ENCODE peak calls at places on chromosome 18, in five cellular contexts. One of them, this sample, is unnamed.

GRCh38 chr18:13726972-13727331 is 479 bp downstream of the RNMT start:
- DNase-seq in transverse colon: peak; percentile 47
- DNase-seq in A549: peak; percentile 43
- DNase-seq in ovary: peak; percentile 42
- DNase-seq in GM12878: no peak
- DNase-seq in this sample: peak; percentile 38

GRCh38 chr18:3675446-3675845 is 225.5 kb downstream of the TGIF1 start:
- DNase-seq in transverse colon: no peak
- DNase-seq in A549: peak; percentile 77
- DNase-seq in ovary: no peak
- DNase-seq in GM12878: no peak
- DNase-seq in this sample: no peak

GRCh38 chr18:37805773-37806380 is 240.3 kb upstream of the CELF4 start:
- DNase-seq in transverse colon: no peak
- DNase-seq in A549: no peak
- DNase-seq in ovary: no peak
- DNase-seq in GM12878: no peak
- DNase-seq in this sample: no peak

GRCh38 chr18:58993260-58993659 is 128.6 kb downstream of the ZNF532 start:
- DNase-seq in transverse colon: no peak
- DNase-seq in A549: peak; percentile 83
- DNase-seq in ovary: no peak
- DNase-seq in GM12878: no peak
- DNase-seq in this sample: no peak

GRCh38 chr18:22391571-22392359 is 25.9 kb downstream of the CTAGE1 start:
- DNase-seq in transverse colon: peak; percentile 74
- DNase-seq in A549: peak; percentile 23
- DNase-seq in ovary: no peak
- DNase-seq in GM12878: no peak
- DNase-seq in this sample: no peak

GRCh38 chr18:22348521-22349316 is 69.0 kb downstream of the CTAGE1 start:
- DNase-seq in transverse colon: peak; percentile 75
- DNase-seq in A549: peak; percentile 18
- DNase-seq in ovary: peak; percentile 85
- DNase-seq in GM12878: no peak
- DNase-seq in this sample: peak; percentile 60

GRCh38 chr18:63284173-63284765 is 35.3 kb downstream of the BCL2 start:
- DNase-seq in transverse colon: no peak
- DNase-seq in A549: no peak
- DNase-seq in ovary: no peak
- DNase-seq in GM12878: no peak
- DNase-seq in this sample: no peak

GRCh38 chr18:9147440-9148238 is 11.1 kb downstream of the ANKRD12 start:
- DNase-seq in transverse colon: peak; percentile 28
- DNase-seq in A549: peak; percentile 75
- DNase-seq in ovary: no peak
- DNase-seq in GM12878: peak; percentile 53
- DNase-seq in this sample: no peak

GRCh38 chr18:43271593-43272432 is 5.5 kb downstream of the SYT4 start:
- DNase-seq in transverse colon: no peak
- DNase-seq in A549: peak; percentile 32
- DNase-seq in ovary: no peak
- DNase-seq in GM12878: no peak
- DNase-seq in this sample: no peak

GRCh38 chr18:36187138-36187825 is at the start of gene MOCOS:
- DNase-seq in transverse colon: peak; percentile 90
- DNase-seq in A549: peak; percentile 53
- DNase-seq in ovary: peak; percentile 81
- DNase-seq in GM12878: no peak
- DNase-seq in this sample: peak; percentile 89

GRCh38 chr18:80157708-80158343 is 48.8 kb downstream of the ADNP2 start:
- DNase-seq in transverse colon: peak; percentile 81
- DNase-seq in A549: peak; percentile 75
- DNase-seq in ovary: peak; percentile 67
- DNase-seq in GM12878: peak; percentile 27
- DNase-seq in this sample: peak; percentile 86

GRCh38 chr18:28073658-28074057 is 103.3 kb downstream of the CDH2 start:
- DNase-seq in transverse colon: no peak
- DNase-seq in A549: no peak
- DNase-seq in ovary: no peak
- DNase-seq in GM12878: no peak
- DNase-seq in this sample: no peak

GRCh38 chr18:21443776-21444464 is 156.6 kb downstream of the ESCO1 start:
- DNase-seq in transverse colon: no peak
- DNase-seq in A549: no peak
- DNase-seq in ovary: no peak
- DNase-seq in GM12878: no peak
- DNase-seq in this sample: no peak

GRCh38 chr18:22363867-22364463 is 53.8 kb downstream of the CTAGE1 start:
- DNase-seq in transverse colon: no peak
- DNase-seq in A549: no peak
- DNase-seq in ovary: no peak
- DNase-seq in GM12878: no peak
- DNase-seq in this sample: no peak

GRCh38 chr18:12290086-12290485 is 18.0 kb upstream of the TUBB6 start:
- DNase-seq in transverse colon: no peak
- DNase-seq in A549: no peak
- DNase-seq in ovary: no peak
- DNase-seq in GM12878: no peak
- DNase-seq in this sample: no peak

GRCh38 chr18:57961876-57962505 is 82.0 kb upstream of the NEDD4L start:
- DNase-seq in transverse colon: no peak
- DNase-seq in A549: no peak
- DNase-seq in ovary: no peak
- DNase-seq in GM12878: no peak
- DNase-seq in this sample: no peak

GRCh38 chr18:7590800-7591560 is 23.9 kb downstream of the PTPRM start:
- DNase-seq in transverse colon: no peak
- DNase-seq in A549: no peak
- DNase-seq in ovary: no peak
- DNase-seq in GM12878: no peak
- DNase-seq in this sample: no peak

GRCh38 chr18:13982136-13982535 is 66.8 kb upstream of the MC2R start:
- DNase-seq in transverse colon: no peak
- DNase-seq in A549: no peak
- DNase-seq in ovary: no peak
- DNase-seq in GM12878: no peak
- DNase-seq in this sample: no peak

GRCh38 chr18:68429809-68430208 is 285.1 kb downstream of the TMX3 start:
- DNase-seq in transverse colon: no peak
- DNase-seq in A549: no peak
- DNase-seq in ovary: no peak
- DNase-seq in GM12878: no peak
- DNase-seq in this sample: no peak

GRCh38 chr18:26521617-26522016 is 26.7 kb downstream of the KCTD1 start:
- DNase-seq in transverse colon: no peak
- DNase-seq in A549: no peak
- DNase-seq in ovary: no peak
- DNase-seq in GM12878: no peak
- DNase-seq in this sample: no peak

GRCh38 chr18:22337311-22337710 is 80.4 kb downstream of the CTAGE1 start:
- DNase-seq in transverse colon: no peak
- DNase-seq in A549: no peak
- DNase-seq in ovary: no peak
- DNase-seq in GM12878: no peak
- DNase-seq in this sample: no peak

GRCh38 chr18:76932026-76932819 is 109.9 kb downstream of the ZNF236 start:
- DNase-seq in transverse colon: no peak
- DNase-seq in A549: no peak
- DNase-seq in ovary: no peak
- DNase-seq in GM12878: no peak
- DNase-seq in this sample: no peak

GRCh38 chr18:21093133-21093532 is 18.5 kb downstream of the ROCK1 start:
- DNase-seq in transverse colon: no peak
- DNase-seq in A549: no peak
- DNase-seq in ovary: no peak
- DNase-seq in GM12878: no peak
- DNase-seq in this sample: no peak

GRCh38 chr18:8719192-8719591 is 13.8 kb downstream of the MTCL1 start:
- DNase-seq in transverse colon: no peak
- DNase-seq in A549: no peak
- DNase-seq in ovary: no peak
- DNase-seq in GM12878: no peak
- DNase-seq in this sample: no peak

GRCh38 chr18:4847066-4847465 is 350.0 kb downstream of the AKAIN1 start:
- DNase-seq in transverse colon: no peak
- DNase-seq in A549: no peak
- DNase-seq in ovary: no peak
- DNase-seq in GM12878: no peak
- DNase-seq in this sample: no peak

GRCh38 chr18:21538230-21538629 is 62.3 kb downstream of the ESCO1 start:
- DNase-seq in transverse colon: no peak
- DNase-seq in A549: no peak
- DNase-seq in ovary: no peak
- DNase-seq in GM12878: no peak
- DNase-seq in this sample: no peak

GRCh38 chr18:59065684-59066083 is 74.0 kb upstream of the SEC11C start:
- DNase-seq in transverse colon: no peak
- DNase-seq in A549: peak; percentile 53
- DNase-seq in ovary: no peak
- DNase-seq in GM12878: no peak
- DNase-seq in this sample: no peak

GRCh38 chr18:11506871-11507270 is 102.5 kb upstream of the SLC35G4 start:
- DNase-seq in transverse colon: no peak
- DNase-seq in A549: no peak
- DNase-seq in ovary: no peak
- DNase-seq in GM12878: no peak
- DNase-seq in this sample: no peak

GRCh38 chr18:55501594-55502345 is 86.2 kb downstream of the TCF4 start:
- DNase-seq in transverse colon: no peak
- DNase-seq in A549: no peak
- DNase-seq in ovary: no peak
- DNase-seq in GM12878: no peak
- DNase-seq in this sample: no peak
- H3K27ac ChIP-seq in transverse colon: peak overlapping the region; percentile 37
- H3K27ac ChIP-seq in A549: no peak overlapping the region
- H3K27ac ChIP-seq in ovary: peak overlapping the region; percentile 23
- H3K27ac ChIP-seq in GM12878: no peak overlapping the region
- H3K27ac ChIP-seq in this sample: peak overlapping the region; percentile 76

DNA sequence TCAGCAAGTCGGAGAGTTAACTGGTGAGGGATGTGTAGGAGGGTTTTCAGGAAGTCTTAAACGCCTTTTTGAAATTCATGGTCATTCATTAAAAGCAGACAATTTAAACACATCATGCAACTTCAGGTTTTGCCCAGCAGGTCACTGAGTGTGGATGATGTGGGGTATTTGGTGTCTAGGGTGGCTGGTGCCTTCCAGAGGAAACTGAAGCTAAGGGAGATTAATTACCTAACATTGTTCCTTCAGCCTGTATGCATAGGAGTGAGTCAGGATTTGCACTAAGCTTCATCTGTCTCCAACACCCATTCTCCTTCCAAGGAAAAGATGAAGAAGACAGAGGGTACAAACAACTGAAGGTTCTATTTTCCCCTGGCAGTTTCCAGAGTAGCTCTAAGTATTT is 20.8 kb downstream of the SLC14A2 start:
- DNase-seq in transverse colon: no peak
- DNase-seq in A549: no peak
- DNase-seq in ovary: no peak
- DNase-seq in GM12878: no peak
- DNase-seq in this sample: no peak
- TF ChIP-seq EP300 in transverse colon: no peak
- TF ChIP-seq EP300 in A549: no peak
- TF ChIP-seq EP300 in ovary: no peak
- TF ChIP-seq EP300 in GM12878: no peak
- TF ChIP-seq EP300 in this sample: no peak

GRCh38 chr18:78584167-78585022 is 395.2 kb upstream of the SALL3 start:
- DNase-seq in transverse colon: no peak
- DNase-seq in A549: no peak
- DNase-seq in ovary: no peak
- DNase-seq in GM12878: no peak
- DNase-seq in this sample: no peak
- H3K4me1 ChIP-seq in transverse colon: no peaks in the 10 kb centered on the region
- H3K4me1 ChIP-seq in A549: no peaks in the 10 kb centered on the region
- H3K4me1 ChIP-seq in ovary: no peaks in the 10 kb centered on the region
- H3K4me1 ChIP-seq in GM12878: no peaks in the 10 kb centered on the region
- H3K4me1 ChIP-seq in this sample: no peaks in the 10 kb centered on the region

DNA sequence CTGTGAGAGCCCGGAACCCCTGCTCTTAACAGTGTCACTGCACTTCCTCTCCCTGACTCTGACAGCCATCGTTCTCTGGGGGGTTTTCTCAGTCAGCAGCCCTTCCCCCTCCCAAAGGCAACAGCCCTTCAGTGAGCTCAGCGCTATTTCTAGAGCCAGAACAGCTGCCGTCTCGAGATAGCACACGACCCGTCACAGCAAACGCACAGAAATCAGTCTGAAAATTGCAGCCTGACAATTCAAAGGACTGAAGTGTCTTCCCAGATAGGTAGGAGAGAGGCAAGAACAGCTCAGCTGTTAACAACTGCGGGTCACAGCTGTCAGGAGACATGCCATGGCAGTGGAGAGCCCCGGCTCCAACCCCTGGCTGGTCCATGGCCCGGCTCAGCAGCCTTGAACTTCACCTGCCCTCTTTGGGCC is 45.4 kb downstream of the ST8SIA5 start:
- DNase-seq in transverse colon: no peak
- DNase-seq in A549: no peak
- DNase-seq in ovary: no peak
- DNase-seq in GM12878: no peak
- DNase-seq in this sample: no peak
- H3K27ac ChIP-seq in transverse colon: no peak overlapping the region
- H3K27ac ChIP-seq in A549: no peak overlapping the region
- H3K27ac ChIP-seq in ovary: no peak overlapping the region
- H3K27ac ChIP-seq in GM12878: no peak overlapping the region
- H3K27ac ChIP-seq in this sample: no peak overlapping the region